ENCODE peak calls at places on chromosomes 4 and X, in seven cellular contexts. L is AG09309; V is HFFc6; A is cardiac muscle cell; C is activated CD8-positive, alpha-beta T cell treated with anti-CD3 and anti-CD28 coated beads for 36 hours; U is HEK293T; K is activated gamma-delta T cell treated with Interleukin-2 at 50 U/mL for 16 hours. D is an unnamed sample.

GRCh38 chrX:17654116-17654515 is 83.2 kb upstream of the SCML1 start:
- DNase-seq in L (no peak), V (no peak), A (no peak), C (peak; percentile 78), U (no peak), K (peak; percentile 12), D (no peak)

GRCh38 chr4:163350672-163351071 is 7.0 kb downstream of the NPY5R start:
- DNase-seq in L (no peak), V (no peak), A (no peak), C (no peak), U (no peak), K (no peak), D (no peak)

GRCh38 chr4:4415806-4416805 is 29.2 kb downstream of the NSG1 start:
- DNase-seq in L (no peak), V (no peak), A (no peak), C (no peak), U (no peak), K (no peak), D (no peak)

GRCh38 chr4:130648570-130648969 is 1552.6 kb downstream of the C4orf33 start:
- DNase-seq in L (no peak), V (no peak), A (no peak), C (no peak), U (no peak), K (no peak), D (no peak)

GRCh38 chr4:175035907-175036306 is 117.7 kb downstream of the ADAM29 start:
- DNase-seq in L (peak; percentile 69), V (no peak), A (no peak), C (no peak), U (no peak), K (no peak), D (peak; percentile 1)

GRCh38 chrX:27715610-27716009 is 92.2 kb upstream of the MAGEB10 start:
- DNase-seq in L (no peak), V (no peak), A (no peak), C (no peak), U (no peak), K (no peak), D (no peak)

GRCh38 chrX:102339312-102340298 is 92.6 kb downstream of the NXF2 start:
- DNase-seq in L (no peak), V (no peak), A (no peak), C (peak; percentile 2), U (no peak), K (no peak), D (no peak)

GRCh38 chr4:97952763-97953162 is 190.5 kb downstream of the STPG2 start:
- DNase-seq in L (no peak), V (no peak), A (no peak), C (no peak), U (no peak), K (no peak), D (no peak)

GRCh38 chr4:172188248-172188976 is 375.2 kb downstream of the GALNTL6 start:
- DNase-seq in L (no peak), V (no peak), A (no peak), C (no peak), U (no peak), K (no peak), D (no peak)

GRCh38 chr4:1502976-1503375 is 96.7 kb upstream of the NKX1-1 start:
- DNase-seq in L (no peak), V (no peak), A (no peak), C (no peak), U (no peak), K (no peak), D (no peak)

GRCh38 chr4:41305486-41305885 is 48.8 kb downstream of the UCHL1 start:
- DNase-seq in L (no peak), V (no peak), A (no peak), C (no peak), U (no peak), K (no peak), D (no peak)

GRCh38 chr4:138035781-138036258 is 206.3 kb downstream of the SLC7A11 start:
- DNase-seq in L (no peak), V (peak; percentile 79), A (peak; percentile 78), C (no peak), U (peak; percentile 65), K (no peak), D (peak; percentile 65)

GRCh38 chrX:19514791-19515614 is at the start of gene MAP3K15:
- DNase-seq in L (no peak), V (no peak), A (peak; percentile 58), C (peak; percentile 24), U (peak; percentile 69), K (peak; percentile 4), D (peak; percentile 63)